ENCODE peak calls at places on chromosomes 4 and X, in six cellular contexts. B is EL, R is AG09309, P is RPMI7951, I is A172, S is GOT3. J is an unnamed sample.

GRCh38 chrX:37454537-37455285 is 105.5 kb downstream of the PRRG1 start:
- DNase-seq in S (no peak), I (peak), P (peak), B (peak), R (no peak), J (no peak)

GRCh38 chr4:79598801-79599200 is 190.8 kb upstream of the GK2 start:
- DNase-seq in B (no peak), I (no peak), R (no peak), S (no peak), P (no peak), J (no peak)

GRCh38 chrX:13007519-13008188 is 32.7 kb downstream of the TMSB4X start:
- DNase-seq in P (peak), B (peak), R (no peak), S (no peak), I (no peak), J (no peak)

GRCh38 chrX:129565046-129565649 is 25.1 kb downstream of the OCRL start:
- DNase-seq in B (no peak), P (no peak), I (no peak), S (no peak), R (no peak), J (no peak)

GRCh38 chr4:74543983-74544382 is 99.0 kb downstream of the AREG start:
- DNase-seq in B (peak), S (no peak), R (peak), P (peak), I (no peak), J (no peak)

GRCh38 chr4:109294006-109294405 is 8.5 kb downstream of the COL25A1 start:
- DNase-seq in I (peak), P (peak), R (no peak), S (no peak), B (peak), J (no peak)

GRCh38 chr4:109067509-109068205 is 234.8 kb downstream of the COL25A1 start:
- DNase-seq in P (no peak), S (no peak), R (no peak), B (peak), I (no peak), J (no peak)

GRCh38 chr4:169174247-169174646 is 96.5 kb downstream of the SH3RF1 start:
- DNase-seq in S (no peak), R (no peak), B (no peak), P (no peak), I (peak), J (no peak)

GRCh38 chr4:127533028-127533700 is 99.6 kb upstream of the INTU start:
- DNase-seq in P (no peak), R (no peak), I (no peak), B (no peak), S (no peak), J (no peak)

GRCh38 chr4:2905544-2905943 is 57.7 kb downstream of the NOP14 start:
- DNase-seq in B (no peak), I (no peak), P (no peak), R (no peak), S (no peak), J (no peak)

GRCh38 chrX:7985568-7985967 is 58.4 kb upstream of the PNPLA4 start:
- DNase-seq in R (no peak), I (peak), S (no peak), P (peak), B (peak), J (no peak)